ENCODE peak calls at places on chromosomes 6 and 20, in seven cellular contexts. N is CD8-positive, alpha-beta memory T cell; V is NCI-H146; C is tibial nerve; T is T follicular helper cell; J is stimulated activated CD4-positive, alpha-beta T cell treated with anti-CD3 and anti-CD28 coated beads, Interleukin-15, amount 100 ng/mL, for 1 hour; Z is AG08396. M is an unnamed sample.

GRCh38 chr6:84774174-84775158 is 10.1 kb upstream of the TBX18 start:
- DNase-seq in V (no peak), Z (peak; percentile 79), N (no peak), J (no peak), T (no peak), C (peak; percentile 32), M (no peak)

GRCh38 chr6:37783831-37784584 is 35.5 kb upstream of the ZFAND3 start:
- DNase-seq in Z (no peak), J (no peak), V (peak; percentile 57), T (no peak), N (no peak), C (peak; percentile 26), M (no peak)

GRCh38 chr20:7171911-7172310 is 404.4 kb downstream of the BMP2 start:
- DNase-seq in C (no peak), V (no peak), N (no peak), T (no peak), J (no peak), Z (no peak), M (no peak)

GRCh38 chr6:82963527-82963926 is 102.1 kb downstream of the UBE3D start:
- DNase-seq in C (no peak), T (no peak), Z (no peak), N (no peak), V (no peak), J (no peak), M (no peak)

GRCh38 chr6:39335780-39336541 is 13.5 kb upstream of the KCNK16 start:
- DNase-seq in J (no peak), Z (peak; percentile 41), N (no peak), C (no peak), V (no peak), T (no peak), M (peak; percentile 37)

GRCh38 chr6:127381384-127381783 is 38.0 kb upstream of the ECHDC1 start:
- DNase-seq in V (no peak), C (no peak), T (no peak), J (no peak), Z (no peak), N (no peak), M (no peak)

GRCh38 chr6:70289299-70289698 is 13.6 kb downstream of the COL9A1 start:
- DNase-seq in V (no peak), T (no peak), Z (no peak), C (no peak), J (no peak), N (no peak), M (no peak)

GRCh38 chr6:151806757-151807512 is 547 bp upstream of the ESR1 start:
- DNase-seq in J (no peak), Z (peak; percentile 5), C (no peak), N (no peak), V (no peak), T (no peak), M (no peak)

GRCh38 chr6:31795616-31796298 is at the start of gene VARS1:
- DNase-seq in V (peak; percentile 93), T (peak; percentile 62), C (peak; percentile 72), N (peak; percentile 90), J (peak; percentile 75), Z (peak; percentile 97), M (peak; percentile 96)

M was measured in GM12865.